ENCODE peak calls at places on chromosomes 3 and 15, in five cellular contexts. I, N, T, V and J are unnamed samples.

GRCh38 chr3:52679139-52679538 is 6.6 kb downstream of the PBRM1 start:
- DNase-seq in T (no peak), N (no peak), V (no peak), I (no peak), J (peak; percentile 74)

GRCh38 chr15:63944681-63944955 is 101.7 kb downstream of the DAPK2 start:
- DNase-seq in T (no peak), V (no peak), I (no peak), N (no peak), J (no peak)

GRCh38 chr15:40282870-40283614 is at the start of gene ANKRD63:
- DNase-seq in V (no peak), T (peak; percentile 11), I (peak; percentile 47), N (peak; percentile 68), J (no peak)

GRCh38 chr15:52509500-52510244 is 19.0 kb downstream of the MYO5A start:
- DNase-seq in I (no peak), N (no peak), T (no peak), V (no peak), J (no peak)

GRCh38 chr15:80761754-80762153 is 17.4 kb upstream of the CEMIP start:
- DNase-seq in T (no peak), I (no peak), V (no peak), N (no peak), J (no peak)

GRCh38 chr3:127589600-127590281 is 792 bp downstream of the TPRA1 start:
- DNase-seq in N (no peak), V (no peak), T (no peak), I (peak; percentile 58), J (no peak)

GRCh38 chr15:63726491-63726890 is 107.3 kb downstream of the HERC1 start:
- DNase-seq in T (no peak), N (no peak), V (no peak), I (no peak), J (no peak)

GRCh38 chr15:88428805-88429605 is 38.2 kb downstream of the MRPL46 start:
- DNase-seq in V (no peak), I (no peak), N (no peak), T (no peak), J (no peak)

GRCh38 chr3:48410205-48411040 is 19.5 kb downstream of the PLXNB1 start:
- DNase-seq in I (no peak), T (no peak), N (peak; percentile 22), V (no peak), J (no peak)

GRCh38 chr3:64056616-64057165 is 33.4 kb upstream of the PSMD6 start:
- DNase-seq in T (no peak), I (no peak), N (no peak), V (no peak), J (no peak)

GRCh38 chr15:66154581-66154980 is 99.0 kb downstream of the MEGF11 start:
- DNase-seq in N (no peak), V (no peak), T (no peak), I (no peak), J (no peak)

GRCh38 chr3:22236490-22237271 is 485.7 kb upstream of the ZNF385D start:
- DNase-seq in T (no peak), V (no peak), N (no peak), I (no peak), J (no peak)

GRCh38 chr3:114550155-114550554 is 256.3 kb downstream of the TIGIT start:
- DNase-seq in V (no peak), T (no peak), I (no peak), N (no peak), J (peak; percentile 49)

GRCh38 chr15:68335251-68335650 is 57.7 kb downstream of the FEM1B start:
- DNase-seq in N (no peak), I (no peak), T (no peak), V (no peak), J (peak; percentile 49)

GRCh38 chr15:101295607-101296225 is 668 bp upstream of the SNRPA1 start:
- DNase-seq in T (no peak), V (no peak), N (no peak), I (no peak), J (no peak)

GRCh38 chr3:138464490-138464860 is 30.1 kb downstream of the ESYT3 start:
- DNase-seq in T (no peak), N (no peak), I (no peak), V (no peak), J (no peak)

GRCh38 chr3:71150293-71150954 is 433.1 kb downstream of the FOXP1 start:
- DNase-seq in V (no peak), I (no peak), T (no peak), N (no peak), J (no peak)

GRCh38 chr3:45417949-45418847 is 29.8 kb downstream of the LARS2 start:
- DNase-seq in V (no peak), I (peak; percentile 30), N (no peak), T (no peak), J (no peak)

GRCh38 chr15:57651445-57651844 is 55.1 kb upstream of the POLR2M start:
- DNase-seq in V (no peak), T (no peak), I (no peak), N (no peak), J (no peak)

GRCh38 chr15:57064033-57064432 is 145.6 kb downstream of the TCF12 start:
- DNase-seq in I (no peak), T (no peak), N (no peak), V (no peak), J (peak; percentile 4)

GRCh38 chr15:49196856-49197255 is 26.8 kb downstream of the GALK2 start:
- DNase-seq in V (no peak), N (no peak), T (no peak), I (no peak), J (no peak)

GRCh38 chr3:183524476-183524875 is 31.0 kb downstream of the KLHL6 start:
- DNase-seq in I (no peak), V (no peak), T (no peak), N (no peak), J (no peak)

GRCh38 chr3:30370681-30371271 is 235.6 kb upstream of the TGFBR2 start:
- DNase-seq in N (no peak), T (no peak), I (no peak), V (peak; percentile 27), J (peak; percentile 81)

GRCh38 chr15:75049392-75049791 is 26.0 kb downstream of the PPCDC start:
- DNase-seq in N (no peak), V (no peak), I (peak; percentile 55), T (no peak), J (peak; percentile 52)

GRCh38 chr3:52244061-52244628 is 1.4 kb upstream of the PPM1M start:
- DNase-seq in V (peak; percentile 23), I (peak; percentile 22), N (peak; percentile 64), T (no peak), J (peak; percentile 36)

GRCh38 chr3:49279376-49279775 is 2.3 kb upstream of the C3orf62 start:
- DNase-seq in I (no peak), N (no peak), V (peak; percentile 25), T (no peak), J (no peak)

GRCh38 chr3:98556164-98557130 is 24.7 kb downstream of the GPR15 start:
- DNase-seq in T (peak; percentile 28), N (no peak), V (no peak), I (no peak), J (no peak)

GRCh38 chr15:40307421-40308165 is at the start of gene PLCB2:
- DNase-seq in N (peak; percentile 60), V (no peak), T (peak; percentile 57), I (peak; percentile 62), J (no peak)

GRCh38 chr3:58085616-58086015 is 77.4 kb downstream of the FLNB start:
- DNase-seq in V (no peak), N (no peak), T (no peak), I (no peak), J (no peak)

GRCh38 chr15:66882251-66883020 is 180.4 kb downstream of the SMAD6 start:
- DNase-seq in V (peak; percentile 63), N (no peak), I (no peak), T (no peak), J (peak; percentile 92)

GRCh38 chr3:62604746-62605351 is 231.5 kb upstream of the FEZF2 start:
- DNase-seq in T (no peak), N (no peak), I (no peak), V (no peak), J (peak; percentile 23)

GRCh38 chr3:132726341-132726823 is 4.2 kb upstream of the NPHP3 start:
- DNase-seq in I (no peak), N (no peak), T (no peak), V (no peak), J (no peak)

GRCh38 chr15:101613130-101614000 is 38.8 kb downstream of the TM2D3 start:
- DNase-seq in N (no peak), T (no peak), V (no peak), I (peak; percentile 89), J (no peak)

GRCh38 chr15:95644476-95644875 is 686.0 kb upstream of the NR2F2 start:
- DNase-seq in I (no peak), N (no peak), T (no peak), V (no peak), J (no peak)